ENCODE peak calls at places on chromosomes 7 and 10, in five cellular contexts. K is effector CD4-positive, alpha-beta T cell; M is GM12865; N is stimulated activated CD4-positive, alpha-beta T cell treated with anti-CD3 and anti-CD28 coated beads, Interleukin-12 subunit alpha, Interleukin-12 subunit beta, amount 100 ng/mL, for 48 hours; L is kidney tubule cell. P is an unnamed sample.

GRCh38 chr10:86520871-86521619 is 547 bp downstream of the WAPL start:
- DNase-seq in M (peak; percentile 64), K (peak; percentile 33), N (no peak), L (peak; percentile 69), P (peak; percentile 54)

GRCh38 chr10:110733256-110733952 is 89.3 kb downstream of the RBM20 start:
- DNase-seq in M (no peak), N (no peak), L (peak; percentile 33), K (no peak), P (no peak)

GRCh38 chr10:58152698-58153263 is 114.9 kb downstream of the IPMK start:
- DNase-seq in M (peak; percentile 57), K (no peak), N (peak; percentile 53), L (peak; percentile 55), P (no peak)

GRCh38 chr10:47401210-47401609 is 17.1 kb upstream of the ZNF488 start:
- DNase-seq in K (no peak), M (no peak), L (no peak), N (no peak), P (no peak)

GRCh38 chr7:16023046-16023445 is 336.6 kb upstream of the MEOX2 start:
- DNase-seq in K (no peak), L (no peak), M (no peak), N (no peak), P (no peak)

GRCh38 chr7:116673504-116673865 is 1.5 kb downstream of the MET start:
- DNase-seq in K (no peak), M (no peak), L (no peak), N (no peak), P (no peak)

GRCh38 chr10:60238408-60239100 is 151.1 kb downstream of the ANK3 start:
- DNase-seq in K (no peak), N (peak; percentile 5), M (peak; percentile 60), L (peak; percentile 30), P (peak; percentile 26)

GRCh38 chr10:125283191-125283590 is 122.8 kb upstream of the CTBP2 start:
- DNase-seq in M (no peak), N (no peak), K (no peak), L (no peak), P (no peak)

GRCh38 chr7:74070619-74070920 is 13.0 kb upstream of the LIMK1 start:
- DNase-seq in M (no peak), K (no peak), N (no peak), L (no peak), P (no peak)

GRCh38 chr10:71127019-71127534 is 85.3 kb upstream of the UNC5B start:
- DNase-seq in K (no peak), L (no peak), M (no peak), N (no peak), P (no peak)

GRCh38 chr10:117216611-117217195 is 19.4 kb downstream of the KCNK18 start:
- DNase-seq in L (peak; percentile 75), M (peak; percentile 84), K (peak; percentile 59), N (peak; percentile 60), P (peak; percentile 75)

GRCh38 chr10:28317735-28318134 is 14.9 kb upstream of the MPP7 start:
- DNase-seq in N (no peak), L (no peak), M (no peak), K (no peak), P (no peak)

GRCh38 chr10:88232978-88233537 is 350.1 kb downstream of the RNLS start:
- DNase-seq in M (no peak), N (no peak), L (no peak), K (no peak), P (no peak)

GRCh38 chr10:77168861-77169260 is 468.7 kb downstream of the KCNMA1 start:
- DNase-seq in K (no peak), L (peak; percentile 75), N (no peak), M (no peak), P (no peak)

GRCh38 chr7:86978804-86979506 is 80.5 kb downstream of the ELAPOR2 start:
- DNase-seq in L (no peak), N (peak; percentile 15), K (peak; percentile 12), M (peak; percentile 80), P (peak; percentile 51)

GRCh38 chr10:3538850-3539531 is 246.0 kb downstream of the KLF6 start:
- DNase-seq in K (no peak), L (peak; percentile 95), M (no peak), N (no peak), P (no peak)

GRCh38 chr7:51346136-51346535 is 29.5 kb upstream of the COBL start:
- DNase-seq in M (no peak), K (no peak), L (no peak), N (no peak), P (no peak)

GRCh38 chr10:125112697-125113494 is 47.5 kb downstream of the CTBP2 start:
- DNase-seq in K (no peak), M (no peak), N (no peak), L (peak; percentile 14), P (no peak)

GRCh38 chr7:157474685-157475084 is 137.9 kb downstream of the DNAJB6 start:
- DNase-seq in L (no peak), M (peak; percentile 37), K (no peak), N (no peak), P (no peak)

GRCh38 chr7:97145068-97145467 is 27.6 kb downstream of the SDHAF3 start:
- DNase-seq in M (peak; percentile 32), N (no peak), L (peak; percentile 35), K (no peak), P (no peak)

GRCh38 chr7:98130959-98131358 is 24.3 kb downstream of the LMTK2 start:
- DNase-seq in L (no peak), N (no peak), K (no peak), M (no peak), P (no peak)

GRCh38 chr7:55309040-55309991 is 55.8 kb upstream of the LANCL2 start:
- DNase-seq in L (no peak), N (peak; percentile 40), K (peak; percentile 19), M (peak; percentile 98), P (peak; percentile 83)

GRCh38 chr10:111856631-111857030 is 326.9 kb downstream of the GPAM start:
- DNase-seq in K (no peak), M (no peak), L (no peak), N (no peak), P (no peak)

GRCh38 chr10:55263327-55263726 is 462.3 kb upstream of the PCDH15 start:
- DNase-seq in N (no peak), K (no peak), M (no peak), L (no peak), P (no peak)

GRCh38 chr7:156184164-156184563 is 371.9 kb upstream of the SHH start:
- DNase-seq in L (no peak), N (no peak), M (no peak), K (no peak), P (no peak)

GRCh38 chr10:123666318-123667291 is at the start of gene GPR26:
- DNase-seq in K (no peak), N (no peak), M (no peak), L (no peak), P (no peak)

GRCh38 chr10:100738055-100738827 is 7.1 kb upstream of the PAX2 start:
- DNase-seq in L (peak; percentile 51), M (no peak), N (no peak), K (no peak), P (no peak)

GRCh38 chr7:121436136-121436535 is 40.0 kb upstream of the FAM3C start:
- DNase-seq in K (no peak), M (no peak), L (peak; percentile 51), N (no peak), P (no peak)

GRCh38 chr7:96942112-96942511 is 63.2 kb upstream of the DLX6 start:
- DNase-seq in N (no peak), K (no peak), L (no peak), M (no peak), P (no peak)

GRCh38 chr10:118007773-118008172 is 39.0 kb downstream of the RAB11FIP2 start:
- DNase-seq in M (no peak), K (no peak), N (no peak), L (no peak), P (no peak)

GRCh38 chr7:85030893-85031292 is 156.0 kb downstream of the SEMA3D start:
- DNase-seq in K (no peak), L (peak; percentile 49), N (no peak), M (peak; percentile 22), P (no peak)

GRCh38 chr7:77838929-77839491 is 40.4 kb downstream of the PHTF2 start:
- DNase-seq in N (no peak), K (no peak), M (no peak), L (no peak), P (no peak)